ENCODE peak calls at places on chromosomes 11 and 22, in five cellular contexts. F, B, Q, A and G are unnamed samples.
A peak's percentile ranks its signal among the peaks of the same experiment; 100 is the strongest.

GRCh38 chr11:112297248-112297866 is 36.7 kb upstream of the PLET1 start:
- DNase-seq in F (no peak), B (peak; percentile 19), Q (no peak), A (no peak), G (no peak)

GRCh38 chr11:69373251-69373635 is 79.3 kb downstream of the MYEOV start:
- DNase-seq in F (no peak), B (no peak), Q (no peak), A (no peak), G (no peak)

GRCh38 chr11:80297808-80298460 is 857.1 kb upstream of the TENM4 start:
- DNase-seq in F (no peak), B (no peak), Q (peak; percentile 67), A (no peak), G (no peak)

GRCh38 chr11:134497586-134497985 is 85.5 kb upstream of the B3GAT1 start:
- DNase-seq in F (no peak), B (no peak), Q (no peak), A (no peak), G (no peak)

GRCh38 chr22:23773247-23774113 is 831 bp downstream of the MMP11 start:
- DNase-seq in F (no peak), B (no peak), Q (no peak), A (no peak), G (no peak)

GRCh38 chr11:89922195-89922660 is at the start of gene TRIM49D1:
- DNase-seq in F (no peak), B (no peak), Q (no peak), A (no peak), G (no peak)

GRCh38 chr22:20569059-20570058 is 61.9 kb downstream of the MED15 start:
- DNase-seq in F (peak; percentile 91), B (peak; percentile 32), Q (peak; percentile 93), A (peak; percentile 46), G (no peak)

GRCh38 chr11:130421199-130421585 is 7.2 kb downstream of the ADAMTS8 start:
- DNase-seq in F (no peak), B (no peak), Q (no peak), A (no peak), G (no peak)

GRCh38 chr11:61555051-61555969 is 25.6 kb downstream of the SYT7 start:
- DNase-seq in F (no peak), B (no peak), Q (no peak), A (no peak), G (no peak)

GRCh38 chr22:25064894-25065560 is 112.5 kb downstream of the KIAA1671 start:
- DNase-seq in F (no peak), B (no peak), Q (peak; percentile 32), A (no peak), G (no peak)

GRCh38 chr11:96235725-96236124 is 107.3 kb downstream of the MAML2 start:
- DNase-seq in F (no peak), B (no peak), Q (no peak), A (no peak), G (no peak)

GRCh38 chr22:26550498-26551033 is 38.3 kb upstream of the TFIP11 start:
- DNase-seq in F (no peak), B (peak; percentile 23), Q (no peak), A (no peak), G (no peak)

GRCh38 chr11:75705541-75705940 is 12.1 kb upstream of the MOGAT2 start:
- DNase-seq in F (no peak), B (no peak), Q (peak; percentile 18), A (no peak), G (no peak)

GRCh38 chr11:108897071-108897481 is 232.2 kb downstream of the DDX10 start:
- DNase-seq in F (no peak), B (no peak), Q (no peak), A (no peak), G (no peak)

GRCh38 chr11:78220218-78221157 is 31.8 kb downstream of the USP35 start:
- DNase-seq in F (no peak), B (no peak), Q (no peak), A (no peak), G (no peak)

GRCh38 chr11:47270331-47271271 is 668 bp downstream of the MADD start:
- DNase-seq in F (peak; percentile 37), B (peak; percentile 7), Q (peak; percentile 54), A (no peak), G (no peak)

GRCh38 chr11:107840120-107840479 is 18.5 kb downstream of the SLC35F2 start:
- DNase-seq in F (no peak), B (no peak), Q (no peak), A (no peak), G (no peak)

GRCh38 chr11:65786008-65786785 is 666 bp upstream of the OVOL1 start:
- DNase-seq in F (no peak), B (no peak), Q (no peak), A (no peak), G (no peak)

GRCh38 chr11:11583801-11584445 is 37.9 kb downstream of the GALNT18 start:
- DNase-seq in F (no peak), B (no peak), Q (no peak), A (no peak), G (no peak)

GRCh38 chr11:11345099-11345498 is 8.0 kb downstream of the CSNK2A3 start:
- DNase-seq in F (no peak), B (no peak), Q (no peak), A (no peak), G (no peak)

GRCh38 chr11:14974723-14975587 is 2.8 kb upstream of the CALCA start:
- DNase-seq in F (peak; percentile 32), B (no peak), Q (peak; percentile 33), A (no peak), G (no peak)

GRCh38 chr11:112852141-112852853 is 108.9 kb upstream of the NCAM1 start:
- DNase-seq in F (no peak), B (no peak), Q (peak; percentile 79), A (no peak), G (no peak)

GRCh38 chr11:12377824-12378593 is 638 bp downstream of the PARVA start:
- DNase-seq in F (no peak), B (peak; percentile 33), Q (peak; percentile 81), A (peak; percentile 32), G (peak; percentile 27)

GRCh38 chr11:43830928-43831440 is 49.6 kb upstream of the ALKBH3 start:
- DNase-seq in F (no peak), B (peak; percentile 70), Q (peak; percentile 100), A (peak; percentile 57), G (no peak)

GRCh38 chr11:77187776-77188175 is 59.7 kb downstream of the MYO7A start:
- DNase-seq in F (no peak), B (no peak), Q (no peak), A (no peak), G (no peak)

GRCh38 chr11:86784247-86784681 is 16.1 kb upstream of the PRSS23 start:
- DNase-seq in F (no peak), B (no peak), Q (no peak), A (no peak), G (no peak)

GRCh38 chr22:43473031-43473430 is 61.2 kb downstream of the MPPED1 start:
- DNase-seq in F (no peak), B (no peak), Q (no peak), A (no peak), G (no peak)

GRCh38 chr11:76269247-76269646 is 62.9 kb upstream of the WNT11 start:
- DNase-seq in F (no peak), B (no peak), Q (no peak), A (no peak), G (no peak)

GRCh38 chr11:34067383-34068065 is 16.0 kb downstream of the CAPRIN1 start:
- DNase-seq in F (no peak), B (no peak), Q (no peak), A (no peak), G (no peak)
- H3K27ac ChIP-seq in F (no peak overlapping the region), B (no peak overlapping the region), Q (no peak overlapping the region), A (no peak overlapping the region), G (no peak overlapping the region)

GRCh38 chr22:46828323-46829139 is 66.1 kb downstream of the TBC1D22A start:
- DNase-seq in F (no peak), B (no peak), Q (no peak), A (no peak), G (no peak)
- H3K27ac ChIP-seq in F (no peak overlapping the region), B (no peak overlapping the region), Q (no peak overlapping the region), A (no peak overlapping the region), G (no peak overlapping the region)

GRCh38 chr11:72833792-72834501 is 19.7 kb downstream of the ATG16L2 start:
- DNase-seq in F (no peak), B (no peak), Q (no peak), A (no peak), G (peak; percentile 32)

GRCh38 chr11:72834905-72835304 is 20.7 kb downstream of the ATG16L2 start:
- DNase-seq in F (no peak), B (no peak), Q (no peak), A (no peak), G (no peak)

GRCh38 chr11:72831521-72832300 is 17.5 kb downstream of the ATG16L2 start:
- DNase-seq in F (peak; percentile 43), B (peak; percentile 50), Q (peak; percentile 61), A (peak; percentile 63), G (peak; percentile 78)

GRCh38 chr11:72832301-72833082 is 18.3 kb downstream of the ATG16L2 start:
- DNase-seq in F (no peak), B (no peak), Q (no peak), A (no peak), G (no peak)

GRCh38 chr11:72833083-72833733 is 19.0 kb downstream of the ATG16L2 start:
- DNase-seq in F (no peak), B (no peak), Q (no peak), A (no peak), G (no peak)
- H3K27ac ChIP-seq in F (no peak overlapping the region), B (peak overlapping the region; percentile 48), Q (no peak overlapping the region), A (peak overlapping the region; percentile 98), G (peak overlapping the region; percentile 52)

GRCh38 chr11:124747406-124748099 is 4.5 kb downstream of the VSIG2 start:
- DNase-seq in F (no peak), B (no peak), Q (no peak), A (no peak), G (no peak)
- H3K27ac ChIP-seq in F (no peak overlapping the region), B (peak overlapping the region; percentile 13), Q (no peak overlapping the region), A (no peak overlapping the region), G (no peak overlapping the region)

DNA sequence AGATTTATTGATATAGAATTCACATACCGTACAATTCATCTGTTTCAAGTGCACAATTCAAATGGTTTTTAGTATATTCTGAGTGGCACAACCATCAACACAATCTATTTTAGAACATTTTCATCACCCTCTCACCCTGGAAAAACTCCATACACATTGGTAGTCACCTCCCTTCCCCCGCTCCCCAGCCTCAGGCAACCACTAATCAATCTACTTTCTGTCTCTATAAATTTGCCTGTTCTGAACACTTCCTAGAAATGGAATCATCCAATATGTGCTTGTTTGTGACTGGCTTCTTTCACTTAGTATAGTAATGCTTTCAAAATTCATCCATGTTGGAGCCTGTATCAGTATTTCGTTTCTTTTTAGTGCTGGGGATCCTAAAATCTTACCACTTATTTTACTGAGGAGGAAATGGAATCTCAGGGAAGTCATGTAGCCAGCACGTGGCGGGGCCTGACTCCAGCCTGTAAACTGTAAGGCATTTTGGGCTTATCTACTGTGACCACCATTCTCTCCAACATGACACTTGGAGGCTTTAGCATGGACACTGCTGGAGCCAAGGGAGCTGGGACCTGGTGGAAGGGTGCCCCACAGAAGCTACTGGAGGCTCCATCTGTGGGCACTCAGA is 905 bp upstream of the UCP3 start:
- DNase-seq in F (no peak), B (no peak), Q (no peak), A (no peak), G (no peak)
- H3K27ac ChIP-seq in F (no peak overlapping the region), B (no peak overlapping the region), Q (no peak overlapping the region), A (no peak overlapping the region), G (no peak overlapping the region)

GRCh38 chr11:363948-364761 is 5.1 kb upstream of the B4GALNT4 start:
- DNase-seq in F (peak; percentile 62), B (no peak), Q (peak; percentile 83), A (no peak), G (no peak)
- H3K27ac ChIP-seq in F (no peak overlapping the region), B (no peak overlapping the region), Q (no peak overlapping the region), A (no peak overlapping the region), G (no peak overlapping the region)